ENCODE peak calls at places on chromosomes 7 and 10, in ten cellular contexts. Z is cardiac muscle cell, T is AG04449, F is choroid plexus epithelial cell, V is AG04450, A is PC-3, G is foreskin fibroblast, O is cardiac fibroblast, I is lower lobe of right lung, B is IMR-90. C is an unnamed sample.
A peak's percentile ranks its signal among the peaks of the same experiment; 100 is the strongest.

GRCh38 chr7:20146461-20146860 is 70.7 kb downstream of the MACC1 start:
- DNase-seq in V (no peak), A (no peak), I (no peak), Z (peak; percentile 52), G (no peak), T (peak; percentile 5), O (peak; percentile 58), B (peak; percentile 50), F (peak; percentile 53), C (no peak)

GRCh38 chr7:141073641-141074161 is at the start of gene TMEM178B:
- DNase-seq in A (peak; percentile 1), B (no peak), O (no peak), T (no peak), V (no peak), F (no peak), I (no peak), G (peak; percentile 20), Z (no peak), C (no peak)

GRCh38 chr10:69093933-69094332 is 6.0 kb downstream of the SRGN start:
- DNase-seq in T (no peak), B (peak; percentile 33), A (peak; percentile 30), F (peak; percentile 55), I (no peak), G (peak; percentile 27), V (no peak), Z (peak; percentile 56), O (peak; percentile 68), C (no peak)

GRCh38 chr7:78118470-78118869 is 319.9 kb downstream of the PHTF2 start:
- DNase-seq in A (no peak), I (no peak), F (no peak), O (no peak), G (no peak), T (no peak), Z (no peak), B (no peak), V (no peak), C (no peak)

GRCh38 chr10:75014516-75015230 is 96.8 kb upstream of the SAMD8 start:
- DNase-seq in T (no peak), I (no peak), A (no peak), V (no peak), O (no peak), Z (no peak), F (no peak), B (no peak), G (no peak), C (no peak)

GRCh38 chr10:79113827-79114226 is 45.1 kb downstream of the ZMIZ1 start:
- DNase-seq in O (no peak), Z (no peak), V (no peak), A (no peak), T (no peak), B (no peak), F (no peak), G (peak; percentile 31), I (no peak), C (no peak)

GRCh38 chr7:130351664-130352015 is 7.0 kb downstream of the CPA5 start:
- DNase-seq in I (no peak), V (no peak), F (no peak), O (no peak), A (no peak), T (no peak), Z (no peak), G (no peak), B (no peak), C (no peak)

GRCh38 chr10:110916554-110917346 is 2.2 kb downstream of the BBIP1 start:
- DNase-seq in A (peak; percentile 61), B (peak; percentile 87), G (peak; percentile 89), Z (peak; percentile 58), T (peak; percentile 93), I (no peak), F (peak; percentile 90), V (peak; percentile 49), O (peak; percentile 66), C (peak; percentile 96)

GRCh38 chr10:102449321-102450123 is 1.8 kb downstream of the C10orf95 start:
- DNase-seq in T (no peak), O (peak; percentile 80), V (no peak), Z (peak; percentile 77), G (peak; percentile 75), B (no peak), F (peak; percentile 83), I (peak; percentile 91), A (peak; percentile 73), C (peak; percentile 79)

GRCh38 chr10:87848998-87849397 is 14.3 kb downstream of the KLLN start:
- DNase-seq in I (no peak), G (no peak), F (no peak), A (peak; percentile 30), T (no peak), V (no peak), Z (no peak), B (no peak), O (no peak), C (no peak)

GRCh38 chr7:28351450-28351849 is 60.9 kb upstream of the CREB5 start:
- DNase-seq in V (no peak), G (peak; percentile 21), F (no peak), A (no peak), B (no peak), Z (no peak), I (no peak), O (no peak), T (no peak), C (no peak)

GRCh38 chr7:38318803-38319416 is 45.5 kb upstream of the TARP start:
- DNase-seq in B (peak; percentile 81), T (peak; percentile 53), O (peak; percentile 82), Z (peak; percentile 85), V (peak; percentile 51), F (peak; percentile 90), G (peak; percentile 74), A (peak; percentile 73), I (no peak), C (peak; percentile 83)

DNA sequence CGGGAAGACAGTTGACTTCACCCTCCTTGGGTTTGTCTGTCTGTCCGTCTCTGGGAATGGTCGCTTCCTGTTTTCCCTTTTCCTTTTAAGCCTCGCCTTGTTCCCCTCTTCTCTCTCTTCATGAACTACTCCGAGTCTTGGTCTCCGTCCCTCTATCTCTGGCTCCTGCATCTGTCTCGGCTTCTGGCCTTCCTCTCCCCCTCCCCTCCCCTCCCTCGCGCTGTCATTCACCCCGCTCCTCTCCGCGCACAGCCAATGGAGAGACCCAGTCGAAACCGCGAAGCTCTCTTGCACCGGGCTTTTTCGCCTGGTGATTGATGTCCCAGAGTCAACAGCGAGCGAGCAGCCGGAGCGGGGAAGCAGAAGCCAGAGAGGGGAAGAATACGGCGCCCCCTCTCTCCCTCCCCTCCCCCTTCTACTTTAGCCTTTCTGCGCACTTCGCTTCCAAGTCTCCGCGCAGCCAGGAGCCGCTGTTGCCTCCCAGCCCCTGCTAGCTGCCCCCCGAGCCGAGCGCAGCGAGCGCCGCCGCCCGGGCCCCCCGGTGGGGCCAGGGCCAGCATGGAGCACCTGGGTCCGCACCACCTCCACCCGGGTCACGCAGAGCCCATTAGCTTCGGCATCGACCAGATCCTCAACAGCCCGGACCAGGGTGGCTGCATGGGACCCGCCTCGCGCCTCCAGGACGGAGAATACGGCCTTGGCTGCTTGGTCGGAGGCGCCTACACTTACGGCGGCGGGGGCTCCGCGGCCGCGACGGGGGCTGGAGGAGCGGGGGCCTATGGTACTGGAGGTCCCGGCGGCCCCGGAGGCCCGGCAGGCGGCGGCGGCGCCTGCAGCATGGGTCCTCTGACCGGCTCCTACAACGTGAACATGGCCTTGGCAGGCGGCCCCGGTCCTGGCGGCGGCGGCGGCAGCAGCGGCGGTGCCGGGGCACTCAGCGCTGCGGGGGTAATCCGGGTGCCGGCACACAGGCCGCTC is at the start of gene TLX1:
- DNase-seq in I (no peak), F (no peak), O (no peak), V (no peak), B (no peak), A (no peak), G (no peak), Z (no peak), T (no peak), C (no peak)
- H3K4me3 ChIP-seq in I (peak within 1 kb of the TSS; percentile 28), F (no peak within 1 kb of the TSS), O (no peak within 1 kb of the TSS), V (no peak within 1 kb of the TSS), B (no peak within 1 kb of the TSS), A (no peak within 1 kb of the TSS), G (no peak within 1 kb of the TSS), Z (peak within 1 kb of the TSS; percentile 21), T (no peak within 1 kb of the TSS), C (no peak within 1 kb of the TSS)

DNA sequence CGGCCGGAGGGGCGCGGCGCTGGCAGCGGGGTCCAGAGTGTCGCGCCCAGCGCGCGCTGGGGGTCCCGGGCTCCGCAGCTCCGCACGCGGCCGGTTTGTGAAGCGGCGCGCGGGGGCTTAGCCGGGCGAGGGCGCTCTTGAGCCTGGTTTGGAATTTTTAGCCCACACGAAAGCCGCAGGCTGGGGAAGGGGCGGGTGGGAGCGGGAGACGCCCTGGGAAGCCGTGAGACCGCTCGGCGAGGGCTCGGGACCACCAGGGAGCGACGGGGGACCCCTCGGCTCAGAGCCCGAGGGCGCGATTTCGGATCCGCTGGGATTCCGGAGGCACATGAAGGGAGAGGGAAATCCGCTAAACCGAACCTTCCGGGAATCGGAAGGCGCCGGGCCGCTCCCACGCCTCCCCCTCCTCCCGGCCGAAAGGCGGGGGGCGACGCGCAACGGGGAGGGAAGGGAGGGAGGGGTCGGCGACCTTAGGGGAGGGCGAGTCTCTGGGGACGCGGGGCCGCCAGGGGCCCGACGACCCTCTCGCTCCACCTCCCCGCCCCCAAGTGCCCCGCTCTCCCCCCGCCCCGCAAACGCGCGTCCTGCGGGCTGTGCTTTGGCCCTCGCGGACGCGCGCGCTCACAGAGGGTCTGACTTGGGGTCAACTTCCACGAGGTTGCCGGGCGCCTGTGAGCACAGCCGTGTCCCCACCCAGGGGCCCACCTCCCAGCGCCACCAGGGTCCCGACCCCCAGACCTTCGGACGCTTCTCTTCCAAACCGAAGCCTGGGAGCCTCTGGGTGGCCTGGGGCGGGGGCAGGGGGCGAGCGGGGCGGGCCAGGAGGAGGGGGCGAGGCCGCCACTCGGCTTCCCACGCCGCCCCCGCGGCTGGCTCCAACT is 5.1 kb upstream of the ELFN1 start:
- DNase-seq in A (peak; percentile 46), G (peak; percentile 79), V (no peak), Z (peak; percentile 65), T (no peak), I (peak; percentile 56), B (peak; percentile 41), F (peak; percentile 53), O (peak; percentile 64), C (no peak)
- H3K4me3 ChIP-seq in A (peak overlapping the region; percentile 59), G (peak overlapping the region; percentile 62), V (peak overlapping the region; percentile 57), Z (peak overlapping the region; percentile 68), T (peak overlapping the region; percentile 69), I (peak overlapping the region; percentile 60), B (peak overlapping the region; percentile 91), F (peak overlapping the region; percentile 57), O (peak overlapping the region; percentile 61), C (peak overlapping the region; percentile 23)

GRCh38 chr10:26214538-26215461 is 1.8 kb upstream of the GAD2 start:
- DNase-seq in Z (no peak), G (no peak), B (no peak), A (no peak), F (no peak), I (no peak), T (no peak), O (no peak), V (no peak), C (no peak)
- H3K4me3 ChIP-seq in Z (no peak overlapping the region), G (no peak overlapping the region), B (no peak overlapping the region), A (no peak overlapping the region), F (no peak overlapping the region), I (no peak overlapping the region), T (no peak overlapping the region), O (no peak overlapping the region), V (no peak overlapping the region), C (no peak overlapping the region)

DNA sequence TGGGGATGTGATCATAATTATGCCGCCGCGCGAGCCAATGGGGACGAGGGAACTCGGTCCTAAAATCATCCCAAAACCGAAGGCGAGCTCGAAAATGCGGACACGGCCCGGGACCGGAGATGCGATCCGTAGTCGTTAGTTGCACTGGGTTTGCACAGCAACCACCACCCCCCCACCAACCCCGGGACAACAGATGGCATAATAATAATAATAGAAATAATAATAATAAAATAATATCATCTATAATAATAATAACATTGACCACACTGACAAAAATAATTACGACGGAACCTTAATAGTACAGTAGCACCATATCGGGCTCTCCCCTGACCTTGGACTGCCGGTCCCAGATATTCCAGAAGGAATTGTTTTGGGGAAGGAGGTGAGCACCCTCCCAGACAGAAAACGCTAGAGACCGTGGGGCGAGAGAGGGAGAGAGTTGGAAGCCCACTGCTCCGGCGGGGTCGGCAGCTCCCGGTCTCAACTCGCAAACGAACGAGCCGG is 1.1 kb upstream of the EMX2 start:
- DNase-seq in V (no peak), O (peak; percentile 41), I (no peak), B (no peak), A (no peak), F (peak; percentile 85), T (peak; percentile 62), G (peak; percentile 91), Z (peak; percentile 51), C (no peak)
- H3K4me3 ChIP-seq in V (no peak overlapping the region), O (peak overlapping the region; percentile 5), I (no peak overlapping the region), B (no peak overlapping the region), A (no peak overlapping the region), F (peak overlapping the region; percentile 65), T (peak overlapping the region; percentile 94), G (peak overlapping the region; percentile 57), Z (no peak overlapping the region), C (no peak overlapping the region)